ENCODE peak calls at places on chromosomes 13 and 19, in six cellular contexts. I, U, X, C, L and Z are unnamed samples.

GRCh38 chr13:98827449-98827848 is 75.0 kb upstream of the SLC15A1 start:
- DNase-seq in I (no peak), U (no peak), X (no peak), C (no peak), L (no peak), Z (no peak)

GRCh38 chr19:28213476-28214082 is 999.4 kb downstream of the UQCRFS1 start:
- DNase-seq in I (no peak), U (no peak), X (no peak), C (no peak), L (no peak), Z (no peak)

GRCh38 chr19:38386300-38386967 is 1.4 kb downstream of the GGN start:
- DNase-seq in I (no peak), U (no peak), X (no peak), C (no peak), L (no peak), Z (no peak)

GRCh38 chr13:27023385-27023784 is 148.2 kb downstream of the USP12 start:
- DNase-seq in I (no peak), U (no peak), X (no peak), C (no peak), L (no peak), Z (no peak)

GRCh38 chr13:73429691-73430090 is 370.9 kb downstream of the KLF5 start:
- DNase-seq in I (no peak), U (no peak), X (no peak), C (peak), L (peak), Z (no peak)

GRCh38 chr13:20495087-20496023 is 30.3 kb downstream of the CRYL1 start:
- DNase-seq in I (peak), U (peak), X (peak), C (peak), L (peak), Z (peak)

GRCh38 chr13:98959299-98959698 is 18.6 kb downstream of the DOCK9 start:
- DNase-seq in I (no peak), U (no peak), X (no peak), C (no peak), L (no peak), Z (no peak)

GRCh38 chr13:33114146-33114545 is 97.9 kb downstream of the KL start:
- DNase-seq in I (no peak), U (no peak), X (no peak), C (no peak), L (peak), Z (no peak)

GRCh38 chr19:11154683-11155047 is 917 bp downstream of the SPC24 start:
- DNase-seq in I (no peak), U (no peak), X (no peak), C (no peak), L (no peak), Z (no peak)

GRCh38 chr13:30196025-30196424 is 111.3 kb downstream of the KATNAL1 start:
- DNase-seq in I (no peak), U (no peak), X (no peak), C (no peak), L (peak), Z (peak)

GRCh38 chr19:45172611-45173208 is 5.3 kb downstream of the TRAPPC6A start:
- DNase-seq in I (no peak), U (no peak), X (no peak), C (no peak), L (no peak), Z (no peak)

DNA sequence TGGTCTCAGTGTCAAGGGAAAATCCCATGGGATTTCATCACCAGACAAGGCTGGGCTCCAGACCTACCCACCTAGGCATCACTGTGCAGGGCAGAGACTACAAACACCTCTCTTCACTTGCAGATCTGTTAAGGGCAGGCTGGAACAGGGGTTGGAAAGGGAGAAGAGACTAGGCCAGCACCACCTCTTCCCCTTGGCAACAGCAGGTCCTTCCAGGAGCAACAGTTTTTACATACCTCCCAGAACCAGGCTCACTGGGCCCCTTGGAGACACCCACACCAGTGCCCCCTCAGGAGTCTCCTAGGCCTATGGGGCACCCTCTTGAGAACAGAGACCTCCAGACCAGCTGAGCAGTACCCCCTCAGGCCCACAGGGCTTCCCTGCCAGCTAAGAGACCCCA is 2.5 kb upstream of the UBE2M start:
- DNase-seq in I (peak), U (no peak), X (no peak), C (no peak), L (no peak), Z (no peak)
- TF ChIP-seq POLR2A in I (no peak), U (no peak), X (no peak), C (no peak), L (no peak), Z (no peak)

DNA sequence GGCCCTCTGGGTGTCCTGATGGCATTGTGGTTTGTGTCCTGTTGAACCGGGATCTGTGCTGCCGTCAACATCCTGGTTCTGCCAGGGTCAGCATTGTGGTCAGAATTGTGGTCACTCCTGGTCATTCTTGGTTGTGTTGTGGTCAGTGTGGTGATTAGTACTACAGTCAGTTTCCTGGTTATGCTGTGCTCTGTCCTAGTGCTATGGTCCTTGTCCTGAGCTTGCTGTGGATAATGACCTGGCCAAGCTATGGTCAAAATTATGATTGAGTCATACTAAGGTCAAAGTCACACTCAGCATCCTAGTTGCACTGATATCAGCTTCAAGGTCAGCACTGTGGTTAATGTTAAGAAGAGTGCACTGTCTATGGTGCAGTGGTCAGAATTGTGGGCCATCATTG is 4.5 kb upstream of the OLFM2 start:
- DNase-seq in I (no peak), U (no peak), X (no peak), C (no peak), L (peak), Z (no peak)
- TF ChIP-seq POLR2A in I (no peak), U (no peak), X (no peak), C (no peak), L (no peak), Z (no peak)

GRCh38 chr19:3178973-3179738 is 587 bp downstream of the S1PR4 start:
- DNase-seq in I (no peak), U (no peak), X (no peak), C (no peak), L (no peak), Z (no peak)
- TF ChIP-seq POLR2A in I (no peak), U (no peak), X (no peak), C (no peak), L (no peak), Z (no peak)

GRCh38 chr19:1121395-1121794 is 17.6 kb downstream of the GPX4 start:
- DNase-seq in I (no peak), U (no peak), X (no peak), C (no peak), L (no peak), Z (no peak)
- TF ChIP-seq POLR2A in I (no peak), U (no peak), X (no peak), C (no peak), L (no peak), Z (no peak)

GRCh38 chr19:46600393-46601317 is 475 bp upstream of the CALM3 start:
- DNase-seq in I (peak), U (peak), X (peak), C (peak), L (peak), Z (peak)
- TF ChIP-seq POLR2A in I (no peak), U (no peak), X (no peak), C (peak), L (peak), Z (peak)